ENCODE peak calls at places on chromosomes 6 and 20, in five cellular contexts. One of them, this sample, is unnamed.

GRCh38 chr6:40778918-40779317 is 191.8 kb upstream of the LRFN2 start:
- ATAC-seq in HepG2: no peak
- ATAC-seq in GM12878: no peak
- ATAC-seq in upper lobe of left lung: no peak
- ATAC-seq in K562: no peak
- ATAC-seq in this sample: no peak

GRCh38 chr6:373031-373430 is 18.5 kb upstream of the IRF4 start:
- ATAC-seq in K562: no peak
- ATAC-seq in HepG2: no peak
- ATAC-seq in upper lobe of left lung: peak
- ATAC-seq in GM12878: no peak
- ATAC-seq in this sample: no peak

GRCh38 chr6:156720739-156721714 is 56.2 kb upstream of the ARID1B start:
- ATAC-seq in K562: no peak
- ATAC-seq in GM12878: peak
- ATAC-seq in HepG2: peak
- ATAC-seq in upper lobe of left lung: peak
- ATAC-seq in this sample: no peak

GRCh38 chr20:1827974-1828785 is 67.0 kb upstream of the SIRPA start:
- ATAC-seq in HepG2: peak
- ATAC-seq in upper lobe of left lung: peak
- ATAC-seq in K562: no peak
- ATAC-seq in GM12878: no peak
- ATAC-seq in this sample: peak

GRCh38 chr20:16587066-16587465 is 13.8 kb upstream of the KIF16B start:
- ATAC-seq in upper lobe of left lung: no peak
- ATAC-seq in HepG2: peak
- ATAC-seq in K562: no peak
- ATAC-seq in GM12878: no peak
- ATAC-seq in this sample: no peak

GRCh38 chr20:23151885-23152284 is 65.8 kb upstream of the CD93 start:
- ATAC-seq in GM12878: no peak
- ATAC-seq in HepG2: no peak
- ATAC-seq in K562: peak
- ATAC-seq in upper lobe of left lung: no peak
- ATAC-seq in this sample: no peak

GRCh38 chr20:38961530-38962043 is 557 bp upstream of the DHX35 start:
- ATAC-seq in upper lobe of left lung: no peak
- ATAC-seq in K562: no peak
- ATAC-seq in HepG2: no peak
- ATAC-seq in GM12878: no peak
- ATAC-seq in this sample: no peak

GRCh38 chr6:106692112-106692822 is 62.9 kb downstream of the QRSL1 start:
- ATAC-seq in HepG2: no peak
- ATAC-seq in K562: no peak
- ATAC-seq in GM12878: no peak
- ATAC-seq in upper lobe of left lung: peak
- ATAC-seq in this sample: peak

GRCh38 chr6:21500894-21501293 is 92.7 kb upstream of the SOX4 start:
- ATAC-seq in upper lobe of left lung: no peak
- ATAC-seq in HepG2: no peak
- ATAC-seq in GM12878: no peak
- ATAC-seq in K562: no peak
- ATAC-seq in this sample: no peak

GRCh38 chr6:109381007-109381746 is 1.1 kb downstream of the CD164 start:
- ATAC-seq in HepG2: no peak
- ATAC-seq in K562: no peak
- ATAC-seq in GM12878: peak
- ATAC-seq in upper lobe of left lung: no peak
- ATAC-seq in this sample: no peak

GRCh38 chr6:127342296-127342945 is 988 bp downstream of the ECHDC1 start:
- ATAC-seq in K562: peak
- ATAC-seq in GM12878: peak
- ATAC-seq in upper lobe of left lung: peak
- ATAC-seq in HepG2: peak
- ATAC-seq in this sample: no peak

GRCh38 chr20:10523438-10523837 is 88.3 kb downstream of the SLX4IP start:
- ATAC-seq in GM12878: no peak
- ATAC-seq in upper lobe of left lung: no peak
- ATAC-seq in HepG2: no peak
- ATAC-seq in K562: no peak
- ATAC-seq in this sample: no peak

GRCh38 chr6:17907467-17908229 is 79.8 kb downstream of the KIF13A start:
- ATAC-seq in GM12878: peak
- ATAC-seq in upper lobe of left lung: peak
- ATAC-seq in HepG2: peak
- ATAC-seq in K562: peak
- ATAC-seq in this sample: peak

GRCh38 chr20:51062065-51062464 is 39.2 kb upstream of the KCNG1 start:
- ATAC-seq in K562: no peak
- ATAC-seq in HepG2: no peak
- ATAC-seq in upper lobe of left lung: no peak
- ATAC-seq in GM12878: no peak
- ATAC-seq in this sample: no peak

GRCh38 chr20:7714549-7714948 is 225.7 kb downstream of the HAO1 start:
- ATAC-seq in HepG2: peak
- ATAC-seq in upper lobe of left lung: no peak
- ATAC-seq in GM12878: no peak
- ATAC-seq in K562: no peak
- ATAC-seq in this sample: no peak

GRCh38 chr20:62392621-62393164 is 5.8 kb downstream of the RPS21 start:
- ATAC-seq in K562: no peak
- ATAC-seq in GM12878: no peak
- ATAC-seq in upper lobe of left lung: no peak
- ATAC-seq in HepG2: peak
- ATAC-seq in this sample: no peak

GRCh38 chr20:34111057-34111711 is 859 bp downstream of the EIF2S2 start:
- ATAC-seq in HepG2: peak
- ATAC-seq in upper lobe of left lung: peak
- ATAC-seq in GM12878: no peak
- ATAC-seq in K562: peak
- ATAC-seq in this sample: no peak

GRCh38 chr20:18638768-18639167 is 50.9 kb downstream of the DTD1 start:
- ATAC-seq in K562: no peak
- ATAC-seq in upper lobe of left lung: no peak
- ATAC-seq in GM12878: peak
- ATAC-seq in HepG2: no peak
- ATAC-seq in this sample: no peak

GRCh38 chr6:1862411-1862810 is 252.7 kb downstream of the FOXC1 start:
- ATAC-seq in upper lobe of left lung: no peak
- ATAC-seq in K562: no peak
- ATAC-seq in HepG2: no peak
- ATAC-seq in GM12878: no peak
- ATAC-seq in this sample: no peak

GRCh38 chr6:86045038-86045437 is 402.4 kb upstream of the SYNCRIP start:
- ATAC-seq in HepG2: no peak
- ATAC-seq in upper lobe of left lung: no peak
- ATAC-seq in GM12878: no peak
- ATAC-seq in K562: no peak
- ATAC-seq in this sample: no peak

GRCh38 chr20:11468880-11469279 is 448.8 kb upstream of the BTBD3 start:
- ATAC-seq in GM12878: no peak
- ATAC-seq in upper lobe of left lung: no peak
- ATAC-seq in HepG2: no peak
- ATAC-seq in K562: no peak
- ATAC-seq in this sample: no peak

GRCh38 chr6:47521966-47522365 is 44.4 kb downstream of the CD2AP start:
- ATAC-seq in upper lobe of left lung: no peak
- ATAC-seq in HepG2: no peak
- ATAC-seq in K562: no peak
- ATAC-seq in GM12878: no peak
- ATAC-seq in this sample: no peak

GRCh38 chr6:129491436-129491835 is 218.5 kb downstream of the ARHGAP18 start:
- ATAC-seq in K562: peak
- ATAC-seq in GM12878: peak
- ATAC-seq in upper lobe of left lung: peak
- ATAC-seq in HepG2: peak
- ATAC-seq in this sample: no peak

GRCh38 chr6:113359155-113360140 is 497.7 kb upstream of the MARCKS start:
- ATAC-seq in HepG2: no peak
- ATAC-seq in upper lobe of left lung: no peak
- ATAC-seq in GM12878: peak
- ATAC-seq in K562: no peak
- ATAC-seq in this sample: no peak
- TF ChIP-seq EP300 in HepG2: no peak
- TF ChIP-seq EP300 in upper lobe of left lung: no peak
- TF ChIP-seq EP300 in GM12878: no peak
- TF ChIP-seq EP300 in K562: no peak
- TF ChIP-seq EP300 in this sample: no peak

GRCh38 chr6:44250718-44251123 is 3.8 kb downstream of the HSP90AB1 start:
- ATAC-seq in upper lobe of left lung: no peak
- ATAC-seq in HepG2: no peak
- ATAC-seq in K562: no peak
- ATAC-seq in GM12878: no peak
- ATAC-seq in this sample: no peak
- TF ChIP-seq POLR2AphosphoS5 in upper lobe of left lung: no peak
- TF ChIP-seq POLR2AphosphoS5 in HepG2: no peak
- TF ChIP-seq POLR2AphosphoS5 in K562: peak
- TF ChIP-seq POLR2AphosphoS5 in GM12878: peak
- TF ChIP-seq POLR2AphosphoS5 in this sample: peak

GRCh38 chr6:120355822-120356221 is 978.5 kb downstream of the TBC1D32 start:
- ATAC-seq in HepG2: no peak
- ATAC-seq in K562: no peak
- ATAC-seq in GM12878: no peak
- ATAC-seq in upper lobe of left lung: no peak
- ATAC-seq in this sample: no peak
- TF ChIP-seq EP300 in HepG2: no peak
- TF ChIP-seq EP300 in K562: no peak
- TF ChIP-seq EP300 in GM12878: no peak
- TF ChIP-seq EP300 in upper lobe of left lung: no peak
- TF ChIP-seq EP300 in this sample: no peak

DNA sequence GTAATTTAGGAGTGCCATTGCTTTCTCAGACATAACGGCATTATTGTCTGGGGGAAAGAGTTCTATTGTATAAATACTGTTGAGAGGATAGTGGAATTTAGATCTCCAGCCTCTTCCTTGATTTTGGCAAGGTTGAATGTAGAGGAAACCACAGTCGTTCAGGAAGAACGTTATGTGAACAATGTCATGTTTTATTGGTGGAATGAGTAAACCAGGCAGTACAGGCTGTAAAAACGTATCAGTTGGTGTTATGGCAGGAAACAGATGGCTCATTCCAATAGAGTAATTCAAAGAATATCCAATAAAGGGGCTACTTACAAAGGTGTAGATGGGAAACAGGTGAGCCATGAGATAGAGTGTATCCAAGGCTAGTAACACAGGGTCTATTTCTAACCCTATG is 123.6 kb upstream of the SLC35B3 start:
- ATAC-seq in HepG2: no peak
- ATAC-seq in K562: no peak
- ATAC-seq in upper lobe of left lung: no peak
- ATAC-seq in GM12878: no peak
- ATAC-seq in this sample: no peak
- TF ChIP-seq POLR2AphosphoS5 in HepG2: no peak
- TF ChIP-seq POLR2AphosphoS5 in K562: no peak
- TF ChIP-seq POLR2AphosphoS5 in upper lobe of left lung: no peak
- TF ChIP-seq POLR2AphosphoS5 in GM12878: no peak
- TF ChIP-seq POLR2AphosphoS5 in this sample: no peak

DNA sequence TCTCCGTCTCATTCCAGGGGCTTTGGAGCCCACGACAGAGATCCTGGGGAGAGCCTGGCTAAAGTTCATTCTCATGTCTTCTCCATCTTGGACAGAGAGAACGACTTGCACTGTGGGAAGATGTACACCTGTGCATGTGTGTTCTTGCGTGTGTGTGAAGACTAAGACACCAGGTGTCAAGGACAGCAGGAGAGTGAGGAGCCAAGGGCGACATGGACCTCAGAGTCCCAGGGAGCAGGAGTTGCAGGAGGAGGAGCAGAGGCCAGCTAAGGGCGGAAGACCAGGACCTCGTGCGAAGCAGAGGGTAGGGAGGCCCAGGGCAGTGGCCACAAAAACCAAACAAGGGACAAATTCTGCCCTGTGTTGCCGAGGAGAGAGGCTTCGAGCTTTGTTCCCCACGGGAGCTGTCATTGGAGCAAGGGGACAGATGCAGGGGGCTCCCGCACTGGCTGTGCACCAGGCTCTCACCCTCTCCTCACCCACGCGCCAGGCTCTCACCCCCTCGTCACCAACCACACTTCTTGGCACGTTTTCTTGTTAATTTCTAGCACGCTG is 62.8 kb downstream of the DLL1 start:
- ATAC-seq in upper lobe of left lung: no peak
- ATAC-seq in K562: no peak
- ATAC-seq in GM12878: no peak
- ATAC-seq in HepG2: no peak
- ATAC-seq in this sample: no peak
- TF ChIP-seq EP300 in upper lobe of left lung: no peak
- TF ChIP-seq EP300 in K562: no peak
- TF ChIP-seq EP300 in GM12878: no peak
- TF ChIP-seq EP300 in HepG2: no peak
- TF ChIP-seq EP300 in this sample: no peak

DNA sequence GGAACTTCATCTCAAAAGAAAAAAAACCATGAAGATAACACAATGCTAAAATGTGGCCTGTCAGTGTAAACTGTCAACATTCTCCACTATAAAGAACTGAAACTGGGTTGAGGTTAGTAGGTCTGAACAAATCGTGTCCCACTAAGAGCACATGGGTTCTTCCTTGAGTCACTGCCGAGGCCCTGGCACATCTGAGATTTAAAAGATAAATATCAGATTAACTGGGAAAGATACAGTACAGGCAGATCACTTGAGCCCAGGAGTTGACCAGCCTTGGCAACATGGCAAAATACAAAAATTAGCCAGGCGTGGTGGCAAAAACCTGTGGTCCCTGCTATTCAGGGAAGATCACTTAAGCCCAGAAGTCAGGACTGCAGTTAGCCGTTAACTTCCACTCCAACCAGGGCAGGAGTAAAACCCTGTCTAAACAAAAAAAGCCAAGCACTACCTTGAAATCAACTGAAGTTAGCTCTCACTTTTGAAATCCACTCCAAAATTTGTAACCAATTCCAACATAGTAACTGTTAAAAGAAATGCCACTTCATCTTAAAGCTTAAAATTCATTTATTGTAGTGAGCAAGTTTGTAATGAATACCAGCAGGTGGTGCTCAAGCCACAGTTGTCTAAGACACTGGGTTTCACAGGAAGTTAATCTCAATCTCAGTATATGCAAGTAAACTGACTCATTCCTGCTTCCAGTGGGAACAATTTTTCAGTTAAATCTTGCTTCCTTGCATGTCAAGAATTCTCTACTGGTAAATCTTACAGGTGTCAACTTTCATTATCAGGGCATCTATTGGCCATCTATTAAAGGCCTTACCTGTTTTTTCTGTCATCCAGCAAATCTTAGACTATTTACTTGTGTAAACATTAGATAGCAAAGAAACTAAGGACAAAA is 5.4 kb downstream of the EEF1A1 start:
- ATAC-seq in K562: peak
- ATAC-seq in HepG2: no peak
- ATAC-seq in GM12878: peak
- ATAC-seq in upper lobe of left lung: peak
- ATAC-seq in this sample: peak
- TF ChIP-seq POLR2AphosphoS5 in K562: peak
- TF ChIP-seq POLR2AphosphoS5 in HepG2: peak
- TF ChIP-seq POLR2AphosphoS5 in GM12878: peak
- TF ChIP-seq POLR2AphosphoS5 in upper lobe of left lung: no peak
- TF ChIP-seq POLR2AphosphoS5 in this sample: peak

DNA sequence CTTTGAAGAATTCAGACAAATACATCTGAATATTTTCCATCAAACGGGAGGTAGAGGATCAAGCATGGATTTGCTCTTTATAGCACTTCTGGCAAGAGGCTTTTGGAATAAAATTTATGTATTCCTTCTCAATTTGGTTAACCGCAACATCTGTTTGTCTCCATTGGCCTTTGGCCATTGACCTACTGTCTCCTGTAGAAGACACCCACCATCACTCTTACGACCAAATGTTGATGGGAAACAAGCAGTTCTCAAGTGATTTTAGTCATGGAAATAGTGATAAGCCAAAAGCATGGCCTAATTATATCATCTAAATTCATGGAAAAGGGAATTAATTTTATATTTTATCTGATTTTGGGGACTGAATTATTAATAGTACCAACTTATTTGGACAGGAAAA is 591.9 kb downstream of the CD109 start:
- ATAC-seq in upper lobe of left lung: peak
- ATAC-seq in K562: no peak
- ATAC-seq in HepG2: no peak
- ATAC-seq in GM12878: no peak
- ATAC-seq in this sample: no peak
- TF ChIP-seq EP300 in upper lobe of left lung: no peak
- TF ChIP-seq EP300 in K562: no peak
- TF ChIP-seq EP300 in HepG2: no peak
- TF ChIP-seq EP300 in GM12878: no peak
- TF ChIP-seq EP300 in this sample: no peak

This sample was measured in gastroesophageal sphincter.